ENCODE peak calls at places on chromosomes 1 and 21, in nine cellular contexts. Y is GM13977, K is NCI-H1105, D is kidney epithelial cell, G is KBM-7, X is T follicular helper cell, B is OCI-LY7, F is upper lobe of right lung, P is ACHN. Z is an unnamed sample.
A peak's percentile ranks its signal among the peaks of the same experiment; 100 is the strongest.

GRCh38 chr21:27804515-27804914 is 837.6 kb upstream of the ADAMTS5 start:
- DNase-seq in F (no peak), K (no peak), X (no peak), B (no peak), P (no peak), Y (no peak), D (no peak), G (no peak), Z (no peak)

GRCh38 chr1:181133441-181133951 is 45.0 kb downstream of the IER5 start:
- DNase-seq in X (no peak), K (no peak), Y (no peak), G (no peak), B (no peak), F (no peak), P (no peak), D (no peak), Z (no peak)

GRCh38 chr1:241156231-241156965 is 200.6 kb downstream of the RGS7 start:
- DNase-seq in Y (no peak), D (peak; percentile 76), F (no peak), B (no peak), K (no peak), G (no peak), P (peak; percentile 5), X (no peak), Z (no peak)

GRCh38 chr1:160748182-160748876 is 9.3 kb downstream of the SLAMF7 start:
- DNase-seq in P (peak; percentile 29), X (no peak), F (no peak), Y (no peak), B (no peak), D (no peak), K (no peak), G (peak; percentile 17), Z (no peak)

GRCh38 chr21:42091899-42092508 is 20.9 kb downstream of the UMODL1 start:
- DNase-seq in K (no peak), F (no peak), X (no peak), P (no peak), G (no peak), Y (no peak), B (no peak), D (peak; percentile 5), Z (no peak)

GRCh38 chr21:16377120-16377658 is 647.4 kb downstream of the USP25 start:
- DNase-seq in Y (no peak), B (no peak), D (no peak), X (no peak), P (no peak), F (no peak), K (no peak), G (no peak), Z (no peak)

GRCh38 chr1:176501596-176501995 is 38.6 kb downstream of the PAPPA2 start:
- DNase-seq in X (no peak), F (no peak), K (no peak), B (no peak), D (peak; percentile 57), Y (no peak), P (peak; percentile 24), G (no peak), Z (no peak)

GRCh38 chr1:1182491-1183220 is 9.0 kb downstream of the TTLL10 start:
- DNase-seq in P (no peak), K (no peak), Y (no peak), F (no peak), D (no peak), B (no peak), X (no peak), G (no peak), Z (no peak)

GRCh38 chr1:48214820-48215219 is 7.7 kb upstream of the SLC5A9 start:
- DNase-seq in G (no peak), D (no peak), K (no peak), B (no peak), P (no peak), Y (no peak), X (no peak), F (no peak), Z (no peak)

GRCh38 chr1:182175340-182176068 is 114.0 kb upstream of the ZNF648 start:
- DNase-seq in P (no peak), D (no peak), Y (no peak), B (no peak), F (peak; percentile 64), K (peak; percentile 68), X (no peak), G (peak; percentile 76), Z (no peak)

GRCh38 chr1:174942547-174943255 is 57.0 kb upstream of the CACYBP start:
- DNase-seq in X (no peak), D (no peak), B (peak; percentile 84), P (no peak), Y (no peak), K (no peak), G (no peak), F (no peak), Z (no peak)

GRCh38 chr1:23227806-23228205 is 10.5 kb upstream of the HTR1D start:
- DNase-seq in F (no peak), X (no peak), G (no peak), B (no peak), D (no peak), P (no peak), K (no peak), Y (no peak), Z (no peak)

GRCh38 chr1:178057131-178057765 is 36.7 kb upstream of the RASAL2 start:
- DNase-seq in B (no peak), F (no peak), P (no peak), K (no peak), D (no peak), Y (no peak), G (peak; percentile 79), X (no peak), Z (no peak)

GRCh38 chr1:246795094-246795671 is 71.0 kb downstream of the SCCPDH start:
- DNase-seq in F (no peak), G (no peak), B (no peak), X (no peak), D (no peak), K (peak; percentile 84), P (no peak), Y (no peak), Z (no peak)

GRCh38 chr1:150995896-150996295 is 10.8 kb downstream of the MINDY1 start:
- DNase-seq in F (no peak), B (no peak), Y (no peak), D (no peak), P (no peak), X (no peak), K (no peak), G (no peak), Z (no peak)

GRCh38 chr1:63368131-63368530 is 704 bp downstream of the ALG6 start:
- DNase-seq in Y (peak; percentile 30), G (no peak), P (peak; percentile 3), D (no peak), F (no peak), X (no peak), K (no peak), B (peak; percentile 39), Z (no peak)

GRCh38 chr1:75725256-75725655 is 747 bp downstream of the ACADM start:
- DNase-seq in X (no peak), P (peak; percentile 11), D (no peak), Y (no peak), F (no peak), G (peak; percentile 46), B (no peak), K (no peak), Z (no peak)

GRCh38 chr1:110102081-110102480 is 10.2 kb upstream of the UBL4B start:
- DNase-seq in X (no peak), P (no peak), K (no peak), D (no peak), F (no peak), Y (peak; percentile 48), B (peak; percentile 70), G (no peak), Z (no peak)

GRCh38 chr1:22123071-22123390 is 19.9 kb downstream of the WNT4 start:
- DNase-seq in Y (no peak), X (no peak), F (peak; percentile 60), K (no peak), P (no peak), G (no peak), B (no peak), D (no peak), Z (no peak)

GRCh38 chr1:111399792-111400610 is 27.5 kb downstream of the OVGP1 start:
- DNase-seq in G (peak; percentile 58), B (peak; percentile 67), Y (peak; percentile 39), X (peak; percentile 13), F (no peak), D (no peak), P (peak; percentile 49), K (peak; percentile 49), Z (no peak)

GRCh38 chr21:26077523-26077922 is 93.0 kb downstream of the APP start:
- DNase-seq in B (no peak), K (no peak), G (no peak), F (no peak), D (no peak), P (no peak), X (no peak), Y (no peak), Z (no peak)

GRCh38 chr1:49060766-49061165 is 284.1 kb upstream of the BEND5 start:
- DNase-seq in G (no peak), K (no peak), P (no peak), X (no peak), F (no peak), B (no peak), Y (no peak), D (no peak), Z (no peak)

GRCh38 chr1:36300526-36300925 is 5.6 kb upstream of the SH3D21 start:
- DNase-seq in F (no peak), B (no peak), Y (no peak), P (no peak), K (no peak), D (no peak), X (no peak), G (no peak), Z (no peak)

GRCh38 chr1:155322953-155323728 is 2.4 kb downstream of the RUSC1 start:
- DNase-seq in B (peak; percentile 84), Y (peak; percentile 92), D (peak; percentile 81), G (peak; percentile 90), P (peak; percentile 99), F (peak; percentile 95), X (peak; percentile 78), K (peak; percentile 88), Z (peak; percentile 80)

GRCh38 chr1:951364-951763 is 7.7 kb downstream of the NOC2L start:
- DNase-seq in K (no peak), F (no peak), B (no peak), X (no peak), D (no peak), Y (no peak), G (no peak), P (no peak), Z (no peak)

GRCh38 chr1:201653883-201654282 is 115.0 kb downstream of the NAV1 start:
- DNase-seq in B (no peak), F (no peak), D (no peak), P (no peak), K (no peak), X (no peak), G (no peak), Y (no peak), Z (no peak)

GRCh38 chr1:228038387-228039005 is 31.7 kb downstream of the WNT3A start:
- DNase-seq in B (no peak), Y (no peak), K (no peak), P (no peak), D (no peak), X (no peak), G (no peak), F (peak; percentile 52), Z (no peak)

GRCh38 chr1:13675222-13675621 is 24.8 kb upstream of the PRDM2 start:
- DNase-seq in K (no peak), Y (no peak), F (no peak), G (no peak), X (no peak), P (no peak), B (no peak), D (no peak), Z (no peak)

GRCh38 chr1:192225713-192226112 is 67.5 kb downstream of the RGS18 start:
- DNase-seq in G (peak; percentile 44), Y (no peak), K (no peak), B (no peak), F (no peak), P (no peak), X (no peak), D (no peak), Z (no peak)